ENCODE peak calls at places on chromosomes 13 and 19, in five cellular contexts. One of them, this sample, is unnamed.

GRCh38 chr19:47296036-47296435 is 13.6 kb upstream of the C5AR1 start:
- DNase-seq in Caco-2: peak; percentile 92
- DNase-seq in LNCaP clone FGC: peak; percentile 32
- DNase-seq in heart left ventricle: no peak
- DNase-seq in IMR-90: peak; percentile 74
- DNase-seq in this sample: peak; percentile 84

GRCh38 chr19:6076675-6077463 is 33.4 kb downstream of the RFX2 start:
- DNase-seq in Caco-2: no peak
- DNase-seq in LNCaP clone FGC: no peak
- DNase-seq in heart left ventricle: no peak
- DNase-seq in IMR-90: peak; percentile 91
- DNase-seq in this sample: peak; percentile 85

GRCh38 chr13:57314897-57315520 is 148.0 kb downstream of the PRR20E start:
- DNase-seq in Caco-2: no peak
- DNase-seq in LNCaP clone FGC: no peak
- DNase-seq in heart left ventricle: no peak
- DNase-seq in IMR-90: no peak
- DNase-seq in this sample: no peak

GRCh38 chr13:48961379-48961778 is 14.3 kb upstream of the FNDC3A start:
- DNase-seq in Caco-2: no peak
- DNase-seq in LNCaP clone FGC: no peak
- DNase-seq in heart left ventricle: no peak
- DNase-seq in IMR-90: no peak
- DNase-seq in this sample: no peak

GRCh38 chr19:45423589-45424190 is at the start of gene ERCC1:
- DNase-seq in Caco-2: peak; percentile 99
- DNase-seq in LNCaP clone FGC: peak; percentile 90
- DNase-seq in heart left ventricle: peak; percentile 95
- DNase-seq in IMR-90: peak; percentile 94
- DNase-seq in this sample: peak; percentile 95

GRCh38 chr13:100290165-100290801 is 201.4 kb downstream of the PCCA start:
- DNase-seq in Caco-2: no peak
- DNase-seq in LNCaP clone FGC: no peak
- DNase-seq in heart left ventricle: no peak
- DNase-seq in IMR-90: peak; percentile 44
- DNase-seq in this sample: peak; percentile 73

GRCh38 chr13:30159446-30159839 is 147.9 kb downstream of the KATNAL1 start:
- DNase-seq in Caco-2: no peak
- DNase-seq in LNCaP clone FGC: no peak
- DNase-seq in heart left ventricle: no peak
- DNase-seq in IMR-90: peak; percentile 94
- DNase-seq in this sample: peak; percentile 70

GRCh38 chr13:112741835-112742570 is 52.2 kb downstream of the ATP11A start:
- DNase-seq in Caco-2: no peak
- DNase-seq in LNCaP clone FGC: no peak
- DNase-seq in heart left ventricle: no peak
- DNase-seq in IMR-90: no peak
- DNase-seq in this sample: no peak

GRCh38 chr13:44240611-44241010 is 133.0 kb upstream of the SERP2 start:
- DNase-seq in Caco-2: no peak
- DNase-seq in LNCaP clone FGC: no peak
- DNase-seq in heart left ventricle: no peak
- DNase-seq in IMR-90: no peak
- DNase-seq in this sample: no peak

GRCh38 chr13:113791226-113791625 is 32.2 kb downstream of the TMEM255B start:
- DNase-seq in Caco-2: no peak
- DNase-seq in LNCaP clone FGC: no peak
- DNase-seq in heart left ventricle: no peak
- DNase-seq in IMR-90: no peak
- DNase-seq in this sample: no peak

GRCh38 chr19:1122972-1123363 is 19.2 kb downstream of the GPX4 start:
- DNase-seq in Caco-2: peak; percentile 80
- DNase-seq in LNCaP clone FGC: no peak
- DNase-seq in heart left ventricle: peak; percentile 82
- DNase-seq in IMR-90: peak; percentile 56
- DNase-seq in this sample: peak; percentile 83

GRCh38 chr13:59445812-59446211 is 717.9 kb downstream of the DIAPH3 start:
- DNase-seq in Caco-2: no peak
- DNase-seq in LNCaP clone FGC: no peak
- DNase-seq in heart left ventricle: no peak
- DNase-seq in IMR-90: no peak
- DNase-seq in this sample: no peak

GRCh38 chr19:6362024-6362344 is 653 bp downstream of the CLPP start:
- DNase-seq in Caco-2: no peak
- DNase-seq in LNCaP clone FGC: no peak
- DNase-seq in heart left ventricle: no peak
- DNase-seq in IMR-90: no peak
- DNase-seq in this sample: peak; percentile 33

GRCh38 chr13:79373916-79374315 is 32.1 kb downstream of the RBM26 start:
- DNase-seq in Caco-2: no peak
- DNase-seq in LNCaP clone FGC: no peak
- DNase-seq in heart left ventricle: no peak
- DNase-seq in IMR-90: no peak
- DNase-seq in this sample: no peak

GRCh38 chr19:6482343-6482686 is 728 bp upstream of the DENND1C start:
- DNase-seq in Caco-2: no peak
- DNase-seq in LNCaP clone FGC: no peak
- DNase-seq in heart left ventricle: no peak
- DNase-seq in IMR-90: no peak
- DNase-seq in this sample: no peak

GRCh38 chr19:9251236-9251635 is 506 bp downstream of the OR7E24 start:
- DNase-seq in Caco-2: no peak
- DNase-seq in LNCaP clone FGC: no peak
- DNase-seq in heart left ventricle: no peak
- DNase-seq in IMR-90: no peak
- DNase-seq in this sample: no peak

GRCh38 chr19:45863335-45863839 is 440 bp upstream of the SYMPK start:
- DNase-seq in Caco-2: no peak
- DNase-seq in LNCaP clone FGC: no peak
- DNase-seq in heart left ventricle: no peak
- DNase-seq in IMR-90: no peak
- DNase-seq in this sample: no peak

GRCh38 chr13:47190696-47191095 is 293.8 kb upstream of the HTR2A start:
- DNase-seq in Caco-2: no peak
- DNase-seq in LNCaP clone FGC: no peak
- DNase-seq in heart left ventricle: no peak
- DNase-seq in IMR-90: no peak
- DNase-seq in this sample: no peak

GRCh38 chr13:65090191-65090590 is 2139.9 kb downstream of the PCDH9 start:
- DNase-seq in Caco-2: no peak
- DNase-seq in LNCaP clone FGC: no peak
- DNase-seq in heart left ventricle: no peak
- DNase-seq in IMR-90: no peak
- DNase-seq in this sample: peak; percentile 0

GRCh38 chr19:40424637-40425449 is 949 bp downstream of the SERTAD1 start:
- DNase-seq in Caco-2: no peak
- DNase-seq in LNCaP clone FGC: no peak
- DNase-seq in heart left ventricle: no peak
- DNase-seq in IMR-90: peak; percentile 13
- DNase-seq in this sample: peak; percentile 27

GRCh38 chr13:73702419-73703071 is 431.7 kb downstream of the KLF12 start:
- DNase-seq in Caco-2: no peak
- DNase-seq in LNCaP clone FGC: no peak
- DNase-seq in heart left ventricle: no peak
- DNase-seq in IMR-90: no peak
- DNase-seq in this sample: peak; percentile 10

GRCh38 chr19:45768644-45769053 is 403 bp downstream of the SIX5 start:
- DNase-seq in Caco-2: peak; percentile 61
- DNase-seq in LNCaP clone FGC: no peak
- DNase-seq in heart left ventricle: peak; percentile 76
- DNase-seq in IMR-90: peak; percentile 41
- DNase-seq in this sample: peak; percentile 57

GRCh38 chr13:37597477-37597876 is 1.1 kb downstream of the POSTN start:
- DNase-seq in Caco-2: no peak
- DNase-seq in LNCaP clone FGC: no peak
- DNase-seq in heart left ventricle: no peak
- DNase-seq in IMR-90: no peak
- DNase-seq in this sample: no peak

GRCh38 chr13:30045916-30046704 is 195.7 kb upstream of the UBL3 start:
- DNase-seq in Caco-2: no peak
- DNase-seq in LNCaP clone FGC: peak; percentile 13
- DNase-seq in heart left ventricle: no peak
- DNase-seq in IMR-90: peak; percentile 88
- DNase-seq in this sample: peak; percentile 30

GRCh38 chr13:52195052-52195837 is 35.8 kb upstream of the NEK3 start:
- DNase-seq in Caco-2: no peak
- DNase-seq in LNCaP clone FGC: no peak
- DNase-seq in heart left ventricle: peak; percentile 90
- DNase-seq in IMR-90: peak; percentile 50
- DNase-seq in this sample: peak; percentile 88

GRCh38 chr19:49017041-49017665 is at the start of gene LHB:
- DNase-seq in Caco-2: no peak
- DNase-seq in LNCaP clone FGC: no peak
- DNase-seq in heart left ventricle: no peak
- DNase-seq in IMR-90: no peak
- DNase-seq in this sample: no peak
- H3K4me3 ChIP-seq in Caco-2: peak within 1 kb of the TSS; percentile 49
- H3K4me3 ChIP-seq in LNCaP clone FGC: peak within 1 kb of the TSS; percentile 11
- H3K4me3 ChIP-seq in heart left ventricle: peak within 1 kb of the TSS; percentile 30
- H3K4me3 ChIP-seq in IMR-90: peak within 1 kb of the TSS; percentile 32
- H3K4me3 ChIP-seq in this sample: peak within 1 kb of the TSS; percentile 55

GRCh38 chr13:40677064-40677463 is 10.6 kb upstream of the FOXO1 start:
- DNase-seq in Caco-2: no peak
- DNase-seq in LNCaP clone FGC: no peak
- DNase-seq in heart left ventricle: no peak
- DNase-seq in IMR-90: no peak
- DNase-seq in this sample: no peak

GRCh38 chr13:40679586-40679985 is 13.1 kb upstream of the FOXO1 start:
- DNase-seq in Caco-2: no peak
- DNase-seq in LNCaP clone FGC: no peak
- DNase-seq in heart left ventricle: no peak
- DNase-seq in IMR-90: no peak
- DNase-seq in this sample: no peak

GRCh38 chr13:40680659-40681323 is 14.3 kb upstream of the FOXO1 start:
- DNase-seq in Caco-2: no peak
- DNase-seq in LNCaP clone FGC: no peak
- DNase-seq in heart left ventricle: no peak
- DNase-seq in IMR-90: no peak
- DNase-seq in this sample: no peak

GRCh38 chr13:40681341-40682051 is 15.1 kb upstream of the FOXO1 start:
- DNase-seq in Caco-2: no peak
- DNase-seq in LNCaP clone FGC: no peak
- DNase-seq in heart left ventricle: no peak
- DNase-seq in IMR-90: no peak
- DNase-seq in this sample: no peak

DNA sequence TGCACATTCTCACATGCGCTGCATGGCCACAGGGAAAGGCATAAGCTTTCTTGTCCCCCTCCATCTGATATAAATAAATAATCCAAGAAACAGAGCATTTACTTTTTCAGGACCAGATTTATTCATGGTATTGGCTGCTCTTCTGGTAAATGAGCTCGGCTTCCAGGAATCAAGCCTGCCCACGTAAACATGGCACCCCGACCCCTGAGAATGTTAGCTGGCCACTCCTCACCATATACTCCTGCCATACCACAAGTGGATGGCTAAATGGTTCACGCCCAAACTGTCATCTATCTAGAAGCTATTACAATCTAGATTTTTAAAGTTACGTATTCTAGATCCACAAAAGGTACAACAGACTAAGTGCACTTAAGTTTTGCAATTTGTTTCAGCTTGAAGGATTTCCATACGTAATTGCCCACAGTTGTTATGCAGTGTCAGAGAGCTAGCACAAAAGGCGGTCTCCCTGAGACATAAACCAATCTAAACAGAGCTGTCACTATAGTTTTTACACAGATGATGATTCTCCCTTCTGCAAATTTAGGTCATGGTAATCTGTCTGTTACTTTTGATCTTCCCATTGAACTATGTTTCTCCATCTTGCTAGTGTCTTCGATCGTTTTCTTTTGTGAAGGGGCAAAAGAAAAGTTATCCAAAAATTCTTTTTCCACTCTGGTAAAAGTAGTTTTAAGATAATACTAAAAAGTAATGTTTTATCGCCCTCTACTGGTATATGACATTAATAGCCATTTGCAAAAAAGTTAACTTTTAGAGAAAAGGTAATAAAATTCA is 16.2 kb upstream of the FOXO1 start:
- DNase-seq in Caco-2: no peak
- DNase-seq in LNCaP clone FGC: no peak
- DNase-seq in heart left ventricle: no peak
- DNase-seq in IMR-90: peak; percentile 35
- DNase-seq in this sample: peak; percentile 46
- TF ChIP-seq CTCF in Caco-2: peak; percentile 36
- TF ChIP-seq CTCF in LNCaP clone FGC: peak; percentile 37
- TF ChIP-seq CTCF in heart left ventricle: peak; percentile 75
- TF ChIP-seq CTCF in IMR-90: peak; percentile 62
- TF ChIP-seq CTCF in this sample: peak; percentile 45

DNA sequence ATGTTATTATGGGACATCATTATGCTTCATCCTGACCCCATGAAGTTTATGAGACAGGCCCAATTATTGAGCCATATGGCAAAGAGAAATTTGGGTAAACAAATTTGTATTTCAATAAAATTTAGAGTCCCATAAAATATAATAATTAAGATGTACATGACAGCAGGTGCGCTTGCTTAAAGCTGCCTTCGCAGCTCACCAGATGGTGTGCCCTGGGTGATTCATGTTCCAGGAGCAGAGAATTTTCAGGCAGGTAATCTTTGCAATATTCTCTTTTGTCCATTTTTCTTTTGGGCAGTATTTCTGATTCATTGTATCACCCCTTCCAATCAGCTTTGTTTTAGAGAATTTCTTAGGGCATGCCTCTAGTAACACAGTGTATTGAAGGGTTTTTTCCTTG is 39.6 kb upstream of the WASF3 start:
- DNase-seq in Caco-2: no peak
- DNase-seq in LNCaP clone FGC: no peak
- DNase-seq in heart left ventricle: no peak
- DNase-seq in IMR-90: no peak
- DNase-seq in this sample: no peak
- H3K4me3 ChIP-seq in Caco-2: no peak overlapping the region
- H3K4me3 ChIP-seq in LNCaP clone FGC: no peak overlapping the region
- H3K4me3 ChIP-seq in heart left ventricle: no peak overlapping the region
- H3K4me3 ChIP-seq in IMR-90: no peak overlapping the region
- H3K4me3 ChIP-seq in this sample: no peak overlapping the region

DNA sequence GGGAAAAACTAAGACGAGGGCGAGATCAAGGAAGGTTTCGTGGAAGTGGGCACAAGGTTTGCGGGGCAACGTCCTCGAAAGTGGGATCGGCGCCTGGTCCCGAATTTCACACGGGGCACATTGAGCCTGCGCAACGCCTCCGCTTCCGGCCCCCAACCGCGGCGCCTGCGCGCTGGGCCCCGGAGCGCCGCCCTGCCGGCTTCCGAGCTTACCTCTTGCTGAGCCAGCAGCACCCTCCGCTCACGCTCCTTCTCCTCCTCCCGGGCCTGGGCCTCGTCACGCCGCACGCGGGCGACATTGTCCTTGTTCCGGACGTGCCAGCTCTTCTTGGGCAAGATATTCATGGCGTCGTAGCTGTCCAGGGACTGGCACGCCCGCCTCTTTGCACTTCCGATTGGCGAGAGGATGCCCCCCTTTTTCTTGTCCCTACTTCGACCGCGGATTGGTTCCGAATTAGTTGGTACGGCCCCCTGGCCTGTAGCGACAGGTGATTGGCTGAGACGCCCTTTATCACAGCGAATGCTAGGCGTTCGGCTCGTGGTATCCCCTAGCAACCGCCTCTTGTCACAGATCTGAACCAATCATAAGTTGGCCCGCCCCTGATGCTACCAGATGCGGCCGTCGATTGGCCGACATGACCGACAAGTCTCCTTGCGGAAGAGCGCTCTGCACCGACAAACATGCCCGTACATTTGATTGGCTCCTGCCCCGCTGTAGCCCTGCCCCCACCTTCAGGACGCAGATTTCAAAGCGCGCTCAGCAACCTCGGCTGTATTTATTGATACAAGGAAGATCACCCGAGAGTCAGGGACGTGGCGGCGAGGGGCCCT is at the start of gene LENG1:
- DNase-seq in Caco-2: peak; percentile 99
- DNase-seq in LNCaP clone FGC: peak; percentile 100
- DNase-seq in heart left ventricle: peak; percentile 98
- DNase-seq in IMR-90: peak; percentile 100
- DNase-seq in this sample: peak; percentile 100
- TF ChIP-seq CTCF in Caco-2: peak; percentile 34
- TF ChIP-seq CTCF in LNCaP clone FGC: peak; percentile 31
- TF ChIP-seq CTCF in heart left ventricle: peak; percentile 43
- TF ChIP-seq CTCF in IMR-90: peak; percentile 33
- TF ChIP-seq CTCF in this sample: peak; percentile 30

This sample was measured in fibroblast of villous mesenchyme.